ENCODE peak calls at places on chromosomes 16 and 17, in six cellular contexts. I is midbrain; R is central memory CD4-positive, alpha-beta T cell; D is globus pallidus; S is A172; Q is NCI-H2171 treated with DMSO at 0.1 percent for 48 hours. N is an unnamed sample.

GRCh38 chr17:75755990-75756389 is 9.0 kb downstream of the GALK1 start:
- DNase-seq in D (no peak), Q (no peak), R (no peak), S (no peak), I (no peak), N (no peak)

GRCh38 chr16:62889097-62889496 is 852.9 kb upstream of the CDH8 start:
- DNase-seq in Q (no peak), R (no peak), D (no peak), S (no peak), I (no peak), N (no peak)

GRCh38 chr17:71409712-71410111 is 711.1 kb upstream of the SOX9 start:
- DNase-seq in R (no peak), I (no peak), D (no peak), S (peak), Q (peak), N (no peak)

GRCh38 chr17:80246726-80247125 is 13.9 kb upstream of the RNF213 start:
- DNase-seq in S (no peak), Q (no peak), I (no peak), D (no peak), R (no peak), N (no peak)

GRCh38 chr16:88010343-88010970 is 59.2 kb downstream of the BANP start:
- DNase-seq in S (no peak), I (no peak), R (no peak), Q (no peak), D (peak), N (no peak)

GRCh38 chr16:4514606-4515005 is 24.0 kb downstream of the CDIP1 start:
- DNase-seq in R (no peak), I (no peak), S (no peak), Q (no peak), D (no peak), N (no peak)

GRCh38 chr17:6496116-6496481 is 51.8 kb downstream of the PIMREG start:
- DNase-seq in Q (no peak), S (no peak), I (no peak), R (no peak), D (no peak), N (no peak)

GRCh38 chr16:3120435-3120834 is 8.0 kb downstream of the ZNF205 start:
- DNase-seq in D (no peak), S (no peak), I (no peak), Q (no peak), R (no peak), N (no peak)

GRCh38 chr17:19270951-19271611 is 33.9 kb downstream of the EPN2 start:
- DNase-seq in R (no peak), S (no peak), D (no peak), I (no peak), Q (peak), N (peak)

GRCh38 chr17:79080761-79081290 is 6.2 kb downstream of the ENGASE start:
- DNase-seq in D (no peak), I (no peak), R (no peak), S (no peak), Q (peak), N (no peak)

GRCh38 chr17:58335779-58336455 is 7.3 kb upstream of the TSPOAP1 start:
- DNase-seq in I (no peak), D (no peak), S (no peak), R (peak), Q (no peak), N (peak)

GRCh38 chr17:15502315-15503112 is 35.1 kb upstream of the CDRT4 start:
- DNase-seq in Q (peak), S (peak), D (peak), I (peak), R (peak), N (peak)

GRCh38 chr16:55703003-55704001 is 47.5 kb downstream of the SLC6A2 start:
- DNase-seq in Q (peak), R (no peak), S (peak), I (peak), D (peak), N (peak)

GRCh38 chr17:17782425-17783120 is 54.2 kb downstream of the SREBF1 start:
- DNase-seq in S (no peak), I (no peak), R (no peak), Q (peak), D (no peak), N (no peak)

GRCh38 chr17:29760279-29760721 is 137.6 kb upstream of the CORO6 start:
- DNase-seq in Q (peak), R (peak), I (no peak), S (peak), D (no peak), N (peak)

GRCh38 chr17:58303981-58304734 is 23.4 kb upstream of the MPO start:
- DNase-seq in I (peak), D (peak), R (peak), S (peak), Q (peak), N (no peak)

GRCh38 chr16:2813661-2814288 is 3.3 kb upstream of the PRSS21 start:
- DNase-seq in R (no peak), I (no peak), D (no peak), Q (no peak), S (no peak), N (no peak)

GRCh38 chr16:65967376-65967775 is 399.1 kb upstream of the CDH5 start:
- DNase-seq in D (no peak), S (peak), I (no peak), R (no peak), Q (no peak), N (no peak)

GRCh38 chr16:75580-76501 is 2.2 kb upstream of the MPG start:
- DNase-seq in R (no peak), D (no peak), I (no peak), S (peak), Q (no peak), N (no peak)

GRCh38 chr17:74864297-74864865 is 4.7 kb upstream of the GRIN2C start:
- DNase-seq in R (no peak), I (no peak), S (no peak), D (no peak), Q (no peak), N (no peak)

GRCh38 chr17:28849281-28849680 is 5.5 kb upstream of the ERAL1 start:
- DNase-seq in D (no peak), I (no peak), S (no peak), R (no peak), Q (no peak), N (no peak)

GRCh38 chr17:63250830-63251229 is 195.3 kb downstream of the CYB561 start:
- DNase-seq in S (no peak), R (no peak), Q (no peak), D (no peak), I (no peak), N (no peak)

GRCh38 chr17:47665655-47666054 is 15.9 kb downstream of the KPNB1 start:
- DNase-seq in Q (no peak), S (no peak), I (no peak), R (no peak), D (no peak), N (no peak)

N was measured in B cell.